ENCODE peak calls at places on chromosomes 5 and 9, in four cellular contexts. U is GM12878, N is GM12891, P is K562. B is an unnamed sample.

GRCh38 chr9:95762322-95762721 is 113.2 kb upstream of the ERCC6L2 start:
- DNase-seq in N (no peak), U (no peak), P (no peak), B (no peak)

GRCh38 chr5:93598141-93598996 is 15.3 kb downstream of the NR2F1 start:
- DNase-seq in N (no peak), P (no peak), U (no peak), B (no peak)

GRCh38 chr9:130844028-130844427 is 9.0 kb downstream of the ABL1 start:
- DNase-seq in N (no peak), U (no peak), P (peak; percentile 87), B (no peak)

GRCh38 chr9:73824671-73825070 is 672.5 kb upstream of the RORB start:
- DNase-seq in N (no peak), P (no peak), U (no peak), B (no peak)

GRCh38 chr5:135436856-135437795 is 10.0 kb downstream of the DCANP1 start:
- DNase-seq in U (no peak), N (no peak), P (peak; percentile 80), B (no peak)

GRCh38 chr5:88833371-88834107 is 49.4 kb downstream of the MEF2C start:
- DNase-seq in U (no peak), N (no peak), P (no peak), B (no peak)

GRCh38 chr9:71796368-71796767 is 28.1 kb upstream of the CEMIP2 start:
- DNase-seq in N (no peak), P (no peak), U (peak; percentile 31), B (no peak)

GRCh38 chr5:145244788-145245187 is 590.4 kb downstream of the PRELID2 start:
- DNase-seq in N (no peak), P (no peak), U (no peak), B (no peak)

GRCh38 chr9:33818167-33818831 is 1.3 kb downstream of the UBE2R2 start:
- DNase-seq in U (no peak), P (no peak), N (no peak), B (no peak)

GRCh38 chr5:31213676-31214638 is 20.5 kb downstream of the CDH6 start:
- DNase-seq in N (no peak), U (no peak), P (no peak), B (no peak)

GRCh38 chr9:115957571-115957970 is 196.0 kb upstream of the PAPPA start:
- DNase-seq in P (no peak), U (no peak), N (no peak), B (no peak)

GRCh38 chr5:103291606-103292005 is 33.0 kb downstream of the MACIR start:
- DNase-seq in U (no peak), N (no peak), P (no peak), B (no peak)

GRCh38 chr9:89079421-89079820 is 88.2 kb downstream of the S1PR3 start:
- DNase-seq in U (no peak), N (no peak), P (no peak), B (no peak)

GRCh38 chr9:120698766-120699165 is 15.5 kb downstream of the MEGF9 start:
- DNase-seq in N (no peak), U (no peak), P (no peak), B (no peak)

GRCh38 chr5:95822408-95823240 is at the start of gene GLRX:
- DNase-seq in U (no peak), P (peak; percentile 51), N (no peak), B (peak; percentile 70)

GRCh38 chr9:34493972-34494535 is 28.7 kb downstream of the ENHO start:
- DNase-seq in U (no peak), N (no peak), P (peak; percentile 47), B (peak; percentile 5)

GRCh38 chr5:135680713-135681112 is 101.9 kb upstream of the CXCL14 start:
- DNase-seq in P (no peak), U (no peak), N (no peak), B (no peak)

GRCh38 chr5:109354761-109355160 is 55.0 kb downstream of the PJA2 start:
- DNase-seq in U (no peak), P (no peak), N (no peak), B (no peak)

GRCh38 chr9:88533951-88534455 is 975 bp upstream of the NXNL2 start:
- DNase-seq in U (no peak), N (no peak), P (peak; percentile 30), B (peak; percentile 50)

GRCh38 chr5:31638286-31638685 is 645 bp upstream of the PDZD2 start:
- DNase-seq in P (no peak), N (no peak), U (no peak), B (no peak)

GRCh38 chr5:96236051-96236450 is 197.0 kb downstream of the PCSK1 start:
- DNase-seq in P (no peak), U (no peak), N (no peak), B (no peak)

GRCh38 chr5:139900546-139901250 is 105.1 kb downstream of the PSD2 start:
- DNase-seq in P (no peak), N (no peak), U (no peak), B (no peak)

GRCh38 chr5:150611026-150611425 is 29.4 kb upstream of the SYNPO start:
- DNase-seq in P (no peak), U (no peak), N (no peak), B (no peak)
- TF ChIP-seq POLR2AphosphoS5 in P (no peak), U (no peak), N (no peak), B (no peak)

GRCh38 chr9:118563677-118564076 is 805.6 kb downstream of the BRINP1 start:
- DNase-seq in U (no peak), P (no peak), N (no peak), B (no peak)
- TF ChIP-seq SPI1 in U (no peak), P (no peak), N (no peak), B (no peak)

DNA sequence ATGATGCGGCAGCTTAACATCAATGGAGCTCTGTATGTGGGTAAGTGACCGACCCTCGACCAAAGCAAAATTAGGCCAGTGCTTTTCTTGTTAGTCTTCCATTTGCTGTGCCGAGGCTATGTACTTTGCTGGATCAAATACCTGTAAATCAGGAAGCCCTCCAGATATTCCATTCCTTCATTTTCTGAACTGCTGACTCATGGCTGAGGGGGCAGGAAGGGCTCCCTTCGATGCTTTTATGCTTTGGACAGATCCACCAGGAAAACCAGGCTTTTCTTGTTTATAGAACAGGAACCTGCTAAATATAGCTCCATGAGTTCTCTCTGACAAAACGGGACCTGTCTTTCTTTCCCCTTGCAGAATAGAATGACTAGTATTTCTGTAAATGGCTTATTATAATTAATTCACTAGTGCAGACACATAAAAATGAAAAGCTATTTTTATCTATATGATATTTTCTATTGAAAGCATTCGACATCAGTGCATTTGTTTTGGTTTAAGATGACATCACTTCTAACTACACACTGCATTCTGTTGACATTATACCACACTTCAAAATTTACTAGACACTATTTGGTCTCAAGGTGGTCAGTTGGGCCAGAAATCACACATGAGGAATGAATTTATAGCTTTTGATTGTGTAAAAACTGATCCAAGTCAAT is 93.3 kb downstream of the LIFR start:
- DNase-seq in P (no peak), U (no peak), N (no peak), B (no peak)
- TF ChIP-seq POLR2AphosphoS5 in P (no peak), U (no peak), N (no peak), B (no peak)

GRCh38 chr9:137114220-137114612 is 317 bp downstream of the DPP7 start:
- DNase-seq in N (no peak), U (no peak), P (peak; percentile 50), B (no peak)
- TF ChIP-seq SPI1 in N (no peak), U (no peak), P (no peak), B (no peak)

GRCh38 chr9:93427655-93428379 is 23.7 kb upstream of the FAM120A start:
- DNase-seq in U (no peak), N (no peak), P (peak; percentile 22), B (no peak)

GRCh38 chr9:93417538-93417937 is 33.9 kb upstream of the FAM120A start:
- DNase-seq in U (no peak), P (no peak), N (no peak), B (no peak)

GRCh38 chr9:93419023-93419422 is 32.5 kb upstream of the FAM120A start:
- DNase-seq in P (no peak), U (no peak), N (no peak), B (no peak)

GRCh38 chr9:93422987-93423386 is 28.5 kb upstream of the FAM120A start:
- DNase-seq in N (no peak), U (no peak), P (no peak), B (no peak)
- TF ChIP-seq POLR2AphosphoS5 in N (no peak), U (no peak), P (no peak), B (no peak)

GRCh38 chr5:7747728-7748127 is 103.2 kb downstream of the CFAP90 start:
- DNase-seq in P (no peak), N (no peak), U (no peak), B (no peak)

GRCh38 chr5:7745882-7746735 is 104.8 kb downstream of the CFAP90 start:
- DNase-seq in N (peak; percentile 10), U (no peak), P (peak; percentile 66), B (no peak)

GRCh38 chr5:7741415-7742065 is 109.4 kb downstream of the CFAP90 start:
- DNase-seq in P (no peak), N (no peak), U (no peak), B (no peak)

DNA sequence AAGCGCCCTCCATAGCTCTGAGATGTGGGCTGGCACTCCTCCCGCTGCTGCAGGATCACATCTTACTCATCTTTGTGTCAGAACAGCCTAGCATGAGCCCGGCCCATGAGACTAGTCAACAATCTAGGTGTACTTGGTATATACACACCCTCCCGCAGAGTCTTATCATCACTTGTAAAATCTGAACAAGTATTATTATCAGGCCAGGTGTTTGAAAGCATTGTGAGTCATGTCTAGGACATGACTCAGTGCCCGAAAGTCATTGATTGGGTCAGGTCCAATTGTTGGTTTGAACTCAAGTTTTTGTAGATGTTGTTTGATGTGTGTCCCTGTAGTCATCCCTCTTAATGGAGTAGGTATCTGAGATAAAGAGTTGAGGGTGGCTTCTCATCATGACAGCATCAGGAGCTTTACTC is 108.7 kb downstream of the CFAP90 start:
- DNase-seq in N (no peak), P (no peak), U (no peak), B (no peak)
- TF ChIP-seq SPI1 in N (no peak), P (no peak), U (no peak), B (no peak)

GRCh38 chr5:142699105-142699720 is 13.3 kb upstream of the FGF1 start:
- DNase-seq in P (peak; percentile 73), U (peak; percentile 31), N (peak; percentile 45), B (peak; percentile 64)
- TF ChIP-seq POLR2AphosphoS5 in P (no peak), U (no peak), N (no peak), B (no peak)

DNA sequence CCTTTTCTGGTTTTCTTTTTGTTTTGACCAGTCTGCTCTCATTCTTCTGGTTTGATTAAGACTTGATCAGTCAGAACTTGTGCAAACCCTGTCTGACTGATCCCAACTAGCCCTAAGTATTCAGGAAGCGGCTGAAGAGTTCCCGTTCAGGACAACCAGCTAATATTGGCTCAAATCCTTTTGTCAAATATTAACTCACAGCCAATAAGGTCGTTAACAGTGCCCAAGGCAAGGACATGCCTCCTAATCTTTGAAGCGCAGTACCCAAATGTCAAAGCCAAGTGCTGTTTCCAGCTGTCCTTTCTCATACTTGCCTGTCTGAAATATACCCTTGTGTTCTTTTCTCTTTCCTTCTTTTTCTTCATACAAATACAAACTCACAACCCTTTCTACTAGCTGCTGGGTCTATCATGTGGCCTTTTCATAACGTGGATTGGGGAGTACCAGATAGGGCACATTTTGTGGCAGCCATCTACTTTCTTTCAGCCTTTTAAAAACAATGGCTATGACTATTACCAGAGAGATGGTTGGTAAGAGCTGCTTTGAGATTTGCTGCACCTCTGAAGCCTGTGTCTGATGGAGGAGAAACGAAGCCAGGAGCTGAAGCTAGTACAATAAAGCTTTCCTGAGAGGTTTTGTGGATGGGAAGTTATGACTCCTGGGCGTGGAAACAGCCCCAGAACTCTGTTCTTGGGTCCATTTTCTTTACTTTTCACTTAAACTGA is 266.4 kb upstream of the ZNF608 start:
- DNase-seq in N (no peak), U (no peak), P (no peak), B (no peak)
- TF ChIP-seq SPI1 in N (no peak), U (no peak), P (no peak), B (no peak)

B was measured in HL-60.